ENCODE peak calls at places on chromosomes 6 and 20, in four cellular contexts. E is stromal cell of bone marrow; H is activated T-cell treated with anti-CD3 and anti-CD28 coated beads, Interleukin-2, amount 50 U/mL, for 72 hours; R is EL. K is an unnamed sample.

GRCh38 chr20:32578840-32579239 is 6.3 kb downstream of the NOL4L start:
- DNase-seq in H (no peak), E (no peak), R (no peak), K (no peak)

GRCh38 chr6:105072799-105073199 is 107.0 kb downstream of the POPDC3 start:
- DNase-seq in H (no peak), R (peak), E (peak), K (no peak)

GRCh38 chr6:131909408-131910218 is 41.6 kb downstream of the CCN2 start:
- DNase-seq in R (peak), H (peak), E (peak), K (peak)

GRCh38 chr6:35120746-35121145 is 20.4 kb downstream of the TCP11 start:
- DNase-seq in R (no peak), H (no peak), E (no peak), K (no peak)

GRCh38 chr6:88763160-88763559 is 200.3 kb downstream of the RNGTT start:
- DNase-seq in R (peak), E (no peak), H (no peak), K (no peak)

GRCh38 chr6:39451831-39452230 is 129.3 kb upstream of the KCNK16 start:
- DNase-seq in R (peak), E (no peak), H (no peak), K (no peak)

GRCh38 chr6:131894735-131895424 is 56.3 kb downstream of the CCN2 start:
- DNase-seq in H (no peak), R (no peak), E (no peak), K (no peak)

GRCh38 chr6:31795616-31796298 is at the start of gene VARS1:
- DNase-seq in H (peak), E (peak), R (peak), K (peak)

GRCh38 chr6:617485-618100 is 39.3 kb downstream of the HUS1B start:
- DNase-seq in H (peak), E (no peak), R (no peak), K (no peak)